ENCODE peak calls at places on chromosomes 11 and 22, in four cellular contexts. W is stimulated activated CD4-positive, alpha-beta T cell treated with anti-CD3 and anti-CD28 coated beads, Interleukin-2, amount 100 ng/mL, for 24 hours; D is GM20000; V is stimulated activated CD8-positive, alpha-beta memory T cell treated with anti-CD3 and anti-CD28 coated beads, Interleukin-4, amount 100 ng/mL, for 1 hour. Q is an unnamed sample.

GRCh38 chr11:107696140-107696539 is 15.7 kb downstream of the SLN start:
- DNase-seq in W (no peak), D (no peak), V (no peak), Q (no peak)

GRCh38 chr11:117600976-117601708 is 195.9 kb downstream of the DSCAML1 start:
- DNase-seq in W (no peak), D (no peak), V (no peak), Q (no peak)

GRCh38 chr22:50199836-50200332 is 927 bp upstream of the SELENOO start:
- DNase-seq in W (no peak), D (no peak), V (no peak), Q (no peak)

GRCh38 chr11:31795706-31796522 is 15.2 kb downstream of the PAX6 start:
- DNase-seq in W (no peak), D (no peak), V (no peak), Q (no peak)

GRCh38 chr11:13487661-13488030 is 8.2 kb downstream of the PTH start:
- DNase-seq in W (no peak), D (peak), V (no peak), Q (no peak)

GRCh38 chr11:45658292-45658991 is 7.0 kb downstream of the CHST1 start:
- DNase-seq in W (peak), D (no peak), V (no peak), Q (no peak)

GRCh38 chr22:44204937-44205712 is 24.4 kb downstream of the PARVG start:
- DNase-seq in W (no peak), D (no peak), V (no peak), Q (no peak)

GRCh38 chr11:126405906-126406305 is 50.4 kb downstream of the ST3GAL4 start:
- DNase-seq in W (no peak), D (no peak), V (no peak), Q (no peak)

GRCh38 chr22:26172389-26172990 is 3.2 kb downstream of the SEZ6L start:
- DNase-seq in W (peak), D (peak), V (no peak), Q (no peak)

GRCh38 chr22:44931077-44931540 is 78.7 kb downstream of the PHF21B start:
- DNase-seq in W (no peak), D (no peak), V (no peak), Q (no peak)

GRCh38 chr11:86688398-86689179 is 16.2 kb upstream of the ME3 start:
- DNase-seq in W (peak), D (no peak), V (no peak), Q (no peak)

GRCh38 chr22:47102081-47102480 is 339.6 kb downstream of the TBC1D22A start:
- DNase-seq in W (no peak), D (no peak), V (no peak), Q (no peak)

GRCh38 chr11:113119074-113119473 is 157.9 kb downstream of the NCAM1 start:
- DNase-seq in W (no peak), D (no peak), V (no peak), Q (no peak)

GRCh38 chr11:19714093-19714386 is 1.4 kb downstream of the NAV2 start:
- DNase-seq in W (peak), D (no peak), V (no peak), Q (no peak)

GRCh38 chr11:36540998-36541397 is 26.8 kb upstream of the RAG1 start:
- DNase-seq in W (peak), D (peak), V (no peak), Q (no peak)

GRCh38 chr11:57482782-57483569 is 22.6 kb downstream of the RTN4RL2 start:
- DNase-seq in W (peak), D (peak), V (no peak), Q (no peak)

GRCh38 chr11:124899376-124900145 is 1.9 kb upstream of the ROBO4 start:
- DNase-seq in W (no peak), D (no peak), V (no peak), Q (no peak)

GRCh38 chr11:102186836-102187235 is 76.6 kb downstream of the YAP1 start:
- DNase-seq in W (no peak), D (no peak), V (no peak), Q (no peak)

GRCh38 chr11:110513521-110514450 is 84.0 kb downstream of the FDX1 start:
- DNase-seq in W (no peak), D (no peak), V (no peak), Q (no peak)

GRCh38 chr22:43205261-43205691 is 18.3 kb upstream of the TTLL12 start:
- DNase-seq in W (no peak), D (no peak), V (peak), Q (no peak)

GRCh38 chr22:22702874-22703570 is 58.6 kb downstream of the GGTLC2 start:
- DNase-seq in W (no peak), D (no peak), V (no peak), Q (no peak)

GRCh38 chr22:49933236-49933921 is 14.9 kb downstream of the CRELD2 start:
- DNase-seq in W (no peak), D (no peak), V (no peak), Q (no peak)

GRCh38 chr11:46248270-46249102 is 29.0 kb upstream of the CREB3L1 start:
- DNase-seq in W (no peak), D (no peak), V (no peak), Q (no peak)

GRCh38 chr11:101470414-101470813 is 113.4 kb downstream of the TRPC6 start:
- DNase-seq in W (no peak), D (no peak), V (no peak), Q (no peak)

GRCh38 chr22:41524283-41524682 is 20.0 kb downstream of the POLR3H start:
- DNase-seq in W (no peak), D (no peak), V (no peak), Q (no peak)

GRCh38 chr22:17832665-17833064 is 58.4 kb upstream of the BID start:
- DNase-seq in W (no peak), D (no peak), V (no peak), Q (no peak)

GRCh38 chr11:122703541-122704272 is 48.2 kb downstream of the UBASH3B start:
- DNase-seq in W (peak), D (no peak), V (no peak), Q (no peak)

GRCh38 chr11:15826826-15827225 is 529.5 kb downstream of the SOX6 start:
- DNase-seq in W (peak), D (peak), V (no peak), Q (no peak)

GRCh38 chr11:62601364-62602140 is at the start of gene MTA2:
- DNase-seq in W (peak), D (peak), V (peak), Q (peak)

GRCh38 chr11:70586261-70587094 is 188.1 kb downstream of the CTTN start:
- DNase-seq in W (no peak), D (no peak), V (no peak), Q (no peak)

GRCh38 chr22:27534720-27535125 is 266.8 kb downstream of the MN1 start:
- DNase-seq in W (no peak), D (no peak), V (no peak), Q (no peak)

GRCh38 chr22:27748355-27749168 is 53.0 kb downstream of the MN1 start:
- DNase-seq in W (no peak), D (no peak), V (no peak), Q (no peak)

GRCh38 chr11:2197771-2198520 is 26.3 kb upstream of the TH start:
- DNase-seq in W (no peak), D (no peak), V (no peak), Q (no peak)